ENCODE peak calls at places on chromosomes 2 and 18, in seven cellular contexts. V is testis; Q is activated T-cell treated with anti-CD3 and anti-CD28 coated beads for 1 hour; R is A549; I is GM06990; O is NCI-H345; F is stimulated activated CD8-positive, alpha-beta memory T cell treated with anti-CD3 and anti-CD28 coated beads, Interleukin-4, amount 100 ng/mL, for 1 hour. H is an unnamed sample.

GRCh38 chr2:127932199-127932877 is 46.6 kb upstream of the AMMECR1L start:
- DNase-seq in V (no peak), Q (no peak), R (no peak), I (no peak), O (no peak), F (no peak), H (peak; percentile 27)

GRCh38 chr18:31498450-31499156 is 626 bp downstream of the DSG2 start:
- DNase-seq in V (no peak), Q (no peak), R (no peak), I (no peak), O (no peak), F (no peak), H (no peak)

GRCh38 chr18:11992096-11992785 is 10.9 kb downstream of the IMPA2 start:
- DNase-seq in V (no peak), Q (no peak), R (no peak), I (no peak), O (no peak), F (no peak), H (no peak)

GRCh38 chr2:64859208-64860161 is 129.7 kb upstream of the SLC1A4 start:
- DNase-seq in V (peak; percentile 93), Q (no peak), R (peak; percentile 93), I (peak; percentile 64), O (peak; percentile 70), F (no peak), H (peak; percentile 92)

GRCh38 chr2:120797421-120798289 is 62.0 kb downstream of the GLI2 start:
- DNase-seq in V (no peak), Q (no peak), R (no peak), I (no peak), O (no peak), F (no peak), H (no peak)

GRCh38 chr2:171225302-171225980 is 64.7 kb upstream of the TLK1 start:
- DNase-seq in V (no peak), Q (no peak), R (no peak), I (no peak), O (no peak), F (no peak), H (peak; percentile 22)

GRCh38 chr18:4599312-4599711 is 144.2 kb upstream of the DLGAP1 start:
- DNase-seq in V (no peak), Q (no peak), R (no peak), I (peak; percentile 12), O (no peak), F (no peak), H (no peak)

GRCh38 chr18:51731070-51731469 is 533.6 kb upstream of the MEX3C start:
- DNase-seq in V (no peak), Q (no peak), R (no peak), I (no peak), O (no peak), F (no peak), H (no peak)

GRCh38 chr2:44939074-44940052 is 2.1 kb upstream of the SIX3 start:
- DNase-seq in V (no peak), Q (no peak), R (no peak), I (no peak), O (no peak), F (no peak), H (no peak)

GRCh38 chr2:127439343-127439742 is 21.1 kb downstream of the PROC start:
- DNase-seq in V (no peak), Q (no peak), R (no peak), I (no peak), O (no peak), F (no peak), H (no peak)

GRCh38 chr18:79607361-79607930 is 72.2 kb upstream of the CTDP1 start:
- DNase-seq in V (no peak), Q (no peak), R (no peak), I (no peak), O (no peak), F (no peak), H (no peak)

GRCh38 chr2:105379741-105380186 is 19.1 kb downstream of the FHL2 start:
- DNase-seq in V (no peak), Q (no peak), R (no peak), I (no peak), O (no peak), F (no peak), H (no peak)

GRCh38 chr2:229857634-229858033 is 64.2 kb downstream of the TRIP12 start:
- DNase-seq in V (no peak), Q (no peak), R (no peak), I (no peak), O (no peak), F (no peak), H (no peak)

GRCh38 chr2:171652411-171652775 is 34.9 kb upstream of the DYNC1I2 start:
- DNase-seq in V (no peak), Q (no peak), R (no peak), I (peak; percentile 51), O (no peak), F (no peak), H (no peak)

GRCh38 chr2:9692392-9693137 is 61.8 kb upstream of the YWHAQ start:
- DNase-seq in V (no peak), Q (no peak), R (no peak), I (no peak), O (no peak), F (no peak), H (no peak)

GRCh38 chr2:222566229-222566628 is 89.7 kb downstream of the FARSB start:
- DNase-seq in V (no peak), Q (no peak), R (no peak), I (no peak), O (no peak), F (no peak), H (no peak)

GRCh38 chr18:79553154-79553553 is 126.4 kb upstream of the CTDP1 start:
- DNase-seq in V (no peak), Q (no peak), R (no peak), I (no peak), O (no peak), F (no peak), H (no peak)

GRCh38 chr2:207067476-207067875 is 98.3 kb downstream of the KLF7 start:
- DNase-seq in V (no peak), Q (no peak), R (no peak), I (no peak), O (no peak), F (no peak), H (no peak)

GRCh38 chr2:127805491-127805890 is 5.5 kb downstream of the WDR33 start:
- DNase-seq in V (no peak), Q (no peak), R (no peak), I (no peak), O (no peak), F (no peak), H (no peak)

GRCh38 chr2:38116762-38117161 is 40.8 kb upstream of the CYP1B1 start:
- DNase-seq in V (no peak), Q (no peak), R (no peak), I (no peak), O (no peak), F (no peak), H (no peak)

GRCh38 chr2:7900593-7900992 is 781.3 kb upstream of the ID2 start:
- DNase-seq in V (no peak), Q (no peak), R (no peak), I (no peak), O (no peak), F (no peak), H (no peak)

GRCh38 chr2:186427970-186428369 is 58.1 kb upstream of the ZC3H15 start:
- DNase-seq in V (no peak), Q (no peak), R (no peak), I (no peak), O (no peak), F (no peak), H (no peak)

GRCh38 chr2:51003345-51004192 is 28.4 kb downstream of the NRXN1 start:
- DNase-seq in V (no peak), Q (no peak), R (no peak), I (no peak), O (no peak), F (no peak), H (no peak)

GRCh38 chr2:241639385-241639784 is 1.9 kb downstream of the ATG4B start:
- DNase-seq in V (no peak), Q (no peak), R (no peak), I (no peak), O (peak; percentile 3), F (no peak), H (no peak)

GRCh38 chr18:61972389-61973264 is 79.8 kb upstream of the RNF152 start:
- DNase-seq in V (no peak), Q (no peak), R (no peak), I (no peak), O (peak; percentile 56), F (no peak), H (no peak)

GRCh38 chr2:197871780-197872456 is 67.5 kb downstream of the PLCL1 start:
- DNase-seq in V (no peak), Q (no peak), R (no peak), I (no peak), O (peak; percentile 14), F (no peak), H (no peak)

GRCh38 chr2:122635649-122636496 is 880.4 kb downstream of the TSN start:
- DNase-seq in V (no peak), Q (no peak), R (no peak), I (no peak), O (no peak), F (no peak), H (no peak)

GRCh38 chr2:231034291-231034882 is 2.9 kb upstream of the C2orf72 start:
- DNase-seq in V (no peak), Q (no peak), R (no peak), I (no peak), O (no peak), F (no peak), H (no peak)

GRCh38 chr2:146987996-146988395 is 856.8 kb upstream of the ACVR2A start:
- DNase-seq in V (no peak), Q (no peak), R (no peak), I (no peak), O (no peak), F (no peak), H (no peak)

GRCh38 chr2:196592331-196592911 is 47.1 kb upstream of the CCDC150 start:
- DNase-seq in V (peak; percentile 49), Q (no peak), R (no peak), I (no peak), O (peak; percentile 72), F (no peak), H (no peak)

GRCh38 chr2:95569170-95569569 is 22.6 kb upstream of the TRIM43 start:
- DNase-seq in V (no peak), Q (no peak), R (no peak), I (no peak), O (no peak), F (no peak), H (no peak)

GRCh38 chr2:174593574-174594203 is 3.9 kb downstream of the WIPF1 start:
- DNase-seq in V (no peak), Q (peak; percentile 35), R (no peak), I (peak; percentile 83), O (no peak), F (peak; percentile 50), H (no peak)

H was measured in AG09319.